ENCODE peak calls at places on chromosomes 1 and 21, in four cellular contexts. G, D, H and J are unnamed samples.

GRCh38 chr1:67685558-67686271 is 714 bp downstream of the GADD45A start:
- DNase-seq in D (no peak), G (no peak), H (peak), J (peak)

GRCh38 chr1:63073530-63074306 is 248.6 kb upstream of the FOXD3 start:
- DNase-seq in G (no peak), H (no peak), D (no peak), J (peak)

GRCh38 chr21:14361958-14362357 is 21.0 kb downstream of the HSPA13 start:
- DNase-seq in D (no peak), G (no peak), H (no peak), J (no peak)

GRCh38 chr1:201501144-201501543 is 5.8 kb downstream of the CSRP1 start:
- DNase-seq in D (no peak), G (no peak), H (no peak), J (no peak)

GRCh38 chr1:214264196-214264595 is 16.8 kb upstream of the SMYD2 start:
- DNase-seq in D (peak), G (no peak), H (no peak), J (no peak)

GRCh38 chr1:200040516-200041138 is 13.1 kb downstream of the NR5A2 start:
- DNase-seq in G (no peak), D (no peak), H (no peak), J (no peak)

GRCh38 chr1:180584869-180585268 is 26.1 kb downstream of the OVAAL start:
- DNase-seq in G (no peak), H (no peak), D (no peak), J (no peak)

GRCh38 chr1:36149973-36150295 is 648 bp upstream of the TRAPPC3 start:
- DNase-seq in H (no peak), G (no peak), D (no peak), J (peak)

GRCh38 chr1:235017719-235018118 is 110.9 kb downstream of the TOMM20 start:
- DNase-seq in H (no peak), G (no peak), D (no peak), J (no peak)

GRCh38 chr1:217135569-217135915 is 412.3 kb upstream of the ESRRG start:
- DNase-seq in G (peak), D (no peak), H (no peak), J (peak)

GRCh38 chr1:234730542-234731370 is 120.8 kb upstream of the IRF2BP2 start:
- DNase-seq in H (no peak), G (no peak), D (no peak), J (no peak)

GRCh38 chr21:36927718-36928117 is 38.8 kb downstream of the HLCS start:
- DNase-seq in G (peak), H (peak), D (peak), J (peak)

GRCh38 chr1:185108324-185108723 is 48.4 kb downstream of the TRMT1L start:
- DNase-seq in G (no peak), D (peak), H (no peak), J (no peak)

GRCh38 chr1:230900984-230901383 is 32.7 kb upstream of the C1orf198 start:
- DNase-seq in G (no peak), D (no peak), H (no peak), J (no peak)

GRCh38 chr1:225464851-225465792 is 37.3 kb upstream of the LBR start:
- DNase-seq in H (no peak), G (no peak), D (no peak), J (no peak)

GRCh38 chr21:33313183-33313582 is 11.6 kb upstream of the IFNAR1 start:
- DNase-seq in D (no peak), G (no peak), H (no peak), J (no peak)

GRCh38 chr1:7298749-7299151 is 472.3 kb upstream of the VAMP3 start:
- DNase-seq in D (no peak), H (no peak), G (no peak), J (no peak)

GRCh38 chr1:51981555-51981954 is 8.9 kb downstream of the RAB3B start:
- DNase-seq in D (no peak), H (no peak), G (no peak), J (no peak)

GRCh38 chr1:242017580-242018233 is 18.8 kb upstream of the MAP1LC3C start:
- DNase-seq in G (peak), D (no peak), H (no peak), J (no peak)

GRCh38 chr1:153771841-153772593 is 3.2 kb upstream of the SLC27A3 start:
- DNase-seq in G (no peak), D (no peak), H (no peak), J (peak)

GRCh38 chr1:201578008-201578888 is 39.3 kb downstream of the NAV1 start:
- DNase-seq in G (no peak), D (no peak), H (no peak), J (no peak)

GRCh38 chr1:188706742-188707141 is 1770.9 kb downstream of the BRINP3 start:
- DNase-seq in H (no peak), D (peak), G (no peak), J (no peak)

GRCh38 chr1:170530972-170531757 is 801 bp upstream of the GORAB start:
- DNase-seq in G (no peak), H (no peak), D (no peak), J (no peak)

GRCh38 chr21:32889596-32889995 is 118.0 kb upstream of the PAXBP1 start:
- DNase-seq in H (no peak), D (no peak), G (no peak), J (no peak)

GRCh38 chr1:43530483-43531452 is at the start of gene PTPRF:
- DNase-seq in H (no peak), D (no peak), G (peak), J (peak)

GRCh38 chr1:112575154-112575804 is 43.7 kb downstream of the ST7L start:
- DNase-seq in H (no peak), G (no peak), D (peak), J (no peak)

GRCh38 chr1:93728480-93729131 is 47.0 kb upstream of the BCAR3 start:
- DNase-seq in G (no peak), D (no peak), H (no peak), J (no peak)

GRCh38 chr1:24909388-24909898 is 20.6 kb downstream of the RUNX3 start:
- DNase-seq in D (peak), G (no peak), H (no peak), J (no peak)

GRCh38 chr1:183622884-183623785 is 12.4 kb downstream of the ARPC5 start:
- DNase-seq in D (no peak), H (no peak), G (peak), J (peak)

GRCh38 chr1:11961230-11961629 is 19.0 kb upstream of the MFN2 start:
- DNase-seq in H (no peak), G (no peak), D (peak), J (no peak)

GRCh38 chr1:119228318-119228717 is 87.9 kb upstream of the WARS2 start:
- DNase-seq in D (no peak), H (no peak), G (no peak), J (no peak)